ENCODE peak calls at places on chromosomes 13 and 19, in nine cellular contexts. One of them, this sample, is unnamed.

GRCh38 chr19:29890392-29890791 is 51.6 kb upstream of the URI1 start:
- DNase-seq in lung: no peak
- DNase-seq in MCF 10A: no peak
- DNase-seq in neural progenitor cell: no peak
- DNase-seq in GM23338: no peak
- DNase-seq in gastrocnemius medialis: no peak
- DNase-seq in lower lobe of right lung: no peak
- DNase-seq in B cell: no peak
- DNase-seq in heart left ventricle: no peak
- DNase-seq in this sample: no peak

GRCh38 chr19:53828531-53828930 is 4.4 kb upstream of the NLRP12 start:
- DNase-seq in lower lobe of right lung: no peak
- DNase-seq in MCF 10A: no peak
- DNase-seq in GM23338: no peak
- DNase-seq in gastrocnemius medialis: no peak
- DNase-seq in neural progenitor cell: no peak
- DNase-seq in lung: no peak
- DNase-seq in heart left ventricle: no peak
- DNase-seq in B cell: no peak
- DNase-seq in this sample: no peak

GRCh38 chr19:53808710-53809125 is 15.4 kb downstream of the NLRP12 start:
- DNase-seq in neural progenitor cell: peak; percentile 68
- DNase-seq in heart left ventricle: no peak
- DNase-seq in B cell: no peak
- DNase-seq in lung: no peak
- DNase-seq in lower lobe of right lung: no peak
- DNase-seq in MCF 10A: peak; percentile 41
- DNase-seq in GM23338: peak; percentile 87
- DNase-seq in gastrocnemius medialis: no peak
- DNase-seq in this sample: peak; percentile 66

GRCh38 chr19:55590621-55591020 is 8.7 kb downstream of the FIZ1 start:
- DNase-seq in neural progenitor cell: peak; percentile 44
- DNase-seq in heart left ventricle: no peak
- DNase-seq in lung: no peak
- DNase-seq in MCF 10A: peak; percentile 31
- DNase-seq in gastrocnemius medialis: no peak
- DNase-seq in B cell: no peak
- DNase-seq in lower lobe of right lung: no peak
- DNase-seq in GM23338: peak; percentile 84
- DNase-seq in this sample: peak; percentile 51

GRCh38 chr19:48190288-48191284 is 20.1 kb downstream of the ZSWIM9 start:
- DNase-seq in gastrocnemius medialis: no peak
- DNase-seq in GM23338: peak; percentile 98
- DNase-seq in heart left ventricle: no peak
- DNase-seq in B cell: peak; percentile 58
- DNase-seq in MCF 10A: peak; percentile 67
- DNase-seq in lung: peak; percentile 89
- DNase-seq in lower lobe of right lung: no peak
- DNase-seq in neural progenitor cell: peak; percentile 81
- DNase-seq in this sample: peak; percentile 98

GRCh38 chr13:92473736-92474465 is 752.7 kb upstream of the GPC6 start:
- DNase-seq in B cell: no peak
- DNase-seq in lower lobe of right lung: no peak
- DNase-seq in neural progenitor cell: no peak
- DNase-seq in MCF 10A: no peak
- DNase-seq in lung: no peak
- DNase-seq in gastrocnemius medialis: no peak
- DNase-seq in heart left ventricle: no peak
- DNase-seq in GM23338: no peak
- DNase-seq in this sample: no peak

GRCh38 chr19:10120538-10121198 is 969 bp upstream of the EIF3G start:
- DNase-seq in neural progenitor cell: no peak
- DNase-seq in lung: no peak
- DNase-seq in B cell: no peak
- DNase-seq in MCF 10A: peak; percentile 68
- DNase-seq in heart left ventricle: no peak
- DNase-seq in lower lobe of right lung: no peak
- DNase-seq in gastrocnemius medialis: no peak
- DNase-seq in GM23338: no peak
- DNase-seq in this sample: no peak

GRCh38 chr13:110610955-110611595 is 4.3 kb upstream of the NAXD start:
- DNase-seq in neural progenitor cell: no peak
- DNase-seq in MCF 10A: no peak
- DNase-seq in GM23338: no peak
- DNase-seq in lung: no peak
- DNase-seq in gastrocnemius medialis: no peak
- DNase-seq in heart left ventricle: no peak
- DNase-seq in B cell: no peak
- DNase-seq in lower lobe of right lung: no peak
- DNase-seq in this sample: no peak

GRCh38 chr19:29711584-29712132 is 3.4 kb downstream of the C19orf12 start:
- DNase-seq in gastrocnemius medialis: no peak
- DNase-seq in lung: no peak
- DNase-seq in heart left ventricle: no peak
- DNase-seq in neural progenitor cell: no peak
- DNase-seq in lower lobe of right lung: no peak
- DNase-seq in MCF 10A: no peak
- DNase-seq in GM23338: no peak
- DNase-seq in B cell: no peak
- DNase-seq in this sample: no peak

GRCh38 chr19:4232614-4233281 is 3.4 kb downstream of the EBI3 start:
- DNase-seq in B cell: no peak
- DNase-seq in lung: no peak
- DNase-seq in GM23338: no peak
- DNase-seq in heart left ventricle: no peak
- DNase-seq in gastrocnemius medialis: no peak
- DNase-seq in neural progenitor cell: no peak
- DNase-seq in lower lobe of right lung: no peak
- DNase-seq in MCF 10A: no peak
- DNase-seq in this sample: no peak

GRCh38 chr19:45153339-45154063 is 7.3 kb downstream of the NKPD1 start:
- DNase-seq in GM23338: peak; percentile 84
- DNase-seq in B cell: no peak
- DNase-seq in lung: no peak
- DNase-seq in heart left ventricle: peak; percentile 66
- DNase-seq in MCF 10A: no peak
- DNase-seq in neural progenitor cell: peak; percentile 85
- DNase-seq in lower lobe of right lung: no peak
- DNase-seq in gastrocnemius medialis: no peak
- DNase-seq in this sample: peak; percentile 72

GRCh38 chr19:49894879-49895565 is 1.7 kb downstream of the IL4I1 start:
- DNase-seq in neural progenitor cell: no peak
- DNase-seq in MCF 10A: no peak
- DNase-seq in GM23338: no peak
- DNase-seq in lung: no peak
- DNase-seq in heart left ventricle: no peak
- DNase-seq in B cell: no peak
- DNase-seq in lower lobe of right lung: no peak
- DNase-seq in gastrocnemius medialis: no peak
- DNase-seq in this sample: no peak

GRCh38 chr19:14416743-14417214 is 2.4 kb downstream of the DDX39A start:
- DNase-seq in heart left ventricle: no peak
- DNase-seq in B cell: no peak
- DNase-seq in neural progenitor cell: no peak
- DNase-seq in lower lobe of right lung: no peak
- DNase-seq in lung: no peak
- DNase-seq in MCF 10A: peak; percentile 63
- DNase-seq in GM23338: no peak
- DNase-seq in gastrocnemius medialis: no peak
- DNase-seq in this sample: no peak

GRCh38 chr19:45117167-45117594 is 24.2 kb downstream of the PPP1R37 start:
- DNase-seq in lower lobe of right lung: peak; percentile 63
- DNase-seq in B cell: no peak
- DNase-seq in heart left ventricle: no peak
- DNase-seq in GM23338: no peak
- DNase-seq in lung: no peak
- DNase-seq in MCF 10A: no peak
- DNase-seq in gastrocnemius medialis: no peak
- DNase-seq in neural progenitor cell: peak; percentile 63
- DNase-seq in this sample: no peak

GRCh38 chr13:79246575-79246949 is 159.5 kb downstream of the RBM26 start:
- DNase-seq in gastrocnemius medialis: no peak
- DNase-seq in neural progenitor cell: no peak
- DNase-seq in B cell: no peak
- DNase-seq in heart left ventricle: no peak
- DNase-seq in lower lobe of right lung: no peak
- DNase-seq in lung: no peak
- DNase-seq in GM23338: no peak
- DNase-seq in MCF 10A: peak; percentile 13
- DNase-seq in this sample: no peak

GRCh38 chr19:35925501-35925900 is 10.7 kb upstream of the LRFN3 start:
- DNase-seq in B cell: no peak
- DNase-seq in lower lobe of right lung: no peak
- DNase-seq in heart left ventricle: no peak
- DNase-seq in GM23338: no peak
- DNase-seq in lung: no peak
- DNase-seq in MCF 10A: no peak
- DNase-seq in neural progenitor cell: no peak
- DNase-seq in gastrocnemius medialis: no peak
- DNase-seq in this sample: no peak

GRCh38 chr19:47493378-47494210 is 9.6 kb upstream of the KPTN start:
- DNase-seq in GM23338: no peak
- DNase-seq in B cell: no peak
- DNase-seq in lung: no peak
- DNase-seq in lower lobe of right lung: no peak
- DNase-seq in neural progenitor cell: no peak
- DNase-seq in gastrocnemius medialis: no peak
- DNase-seq in MCF 10A: no peak
- DNase-seq in heart left ventricle: peak; percentile 79
- DNase-seq in this sample: no peak

GRCh38 chr13:50208826-50209335 is 193.6 kb downstream of the KCNRG start:
- DNase-seq in lower lobe of right lung: peak; percentile 75
- DNase-seq in lung: peak; percentile 56
- DNase-seq in neural progenitor cell: peak; percentile 42
- DNase-seq in gastrocnemius medialis: peak; percentile 29
- DNase-seq in heart left ventricle: peak; percentile 70
- DNase-seq in GM23338: peak; percentile 54
- DNase-seq in B cell: peak; percentile 46
- DNase-seq in MCF 10A: peak; percentile 57
- DNase-seq in this sample: peak; percentile 66

GRCh38 chr13:44404261-44405139 is 30.9 kb downstream of the SERP2 start:
- DNase-seq in lower lobe of right lung: no peak
- DNase-seq in B cell: no peak
- DNase-seq in MCF 10A: no peak
- DNase-seq in gastrocnemius medialis: no peak
- DNase-seq in neural progenitor cell: peak; percentile 40
- DNase-seq in heart left ventricle: no peak
- DNase-seq in lung: no peak
- DNase-seq in GM23338: peak; percentile 46
- DNase-seq in this sample: peak; percentile 50

GRCh38 chr13:35557475-35557874 is 81.0 kb upstream of the MAB21L1 start:
- DNase-seq in GM23338: no peak
- DNase-seq in lower lobe of right lung: no peak
- DNase-seq in lung: no peak
- DNase-seq in gastrocnemius medialis: no peak
- DNase-seq in B cell: no peak
- DNase-seq in MCF 10A: no peak
- DNase-seq in heart left ventricle: no peak
- DNase-seq in neural progenitor cell: no peak
- DNase-seq in this sample: no peak

GRCh38 chr13:99352351-99353271 is 45.4 kb upstream of the GPR183 start:
- DNase-seq in GM23338: no peak
- DNase-seq in gastrocnemius medialis: no peak
- DNase-seq in neural progenitor cell: no peak
- DNase-seq in heart left ventricle: no peak
- DNase-seq in MCF 10A: no peak
- DNase-seq in B cell: no peak
- DNase-seq in lung: no peak
- DNase-seq in lower lobe of right lung: no peak
- DNase-seq in this sample: no peak
- TF ChIP-seq CTCF in GM23338: no peak
- TF ChIP-seq CTCF in gastrocnemius medialis: no peak
- TF ChIP-seq CTCF in neural progenitor cell: no peak
- TF ChIP-seq CTCF in heart left ventricle: no peak
- TF ChIP-seq CTCF in MCF 10A: no peak
- TF ChIP-seq CTCF in B cell: no peak
- TF ChIP-seq CTCF in lung: no peak
- TF ChIP-seq CTCF in lower lobe of right lung: no peak
- TF ChIP-seq CTCF in this sample: no peak

GRCh38 chr13:23081901-23082300 is 98.9 kb upstream of the SGCG start:
- DNase-seq in gastrocnemius medialis: no peak
- DNase-seq in GM23338: no peak
- DNase-seq in lower lobe of right lung: no peak
- DNase-seq in heart left ventricle: no peak
- DNase-seq in neural progenitor cell: no peak
- DNase-seq in MCF 10A: no peak
- DNase-seq in B cell: no peak
- DNase-seq in lung: no peak
- DNase-seq in this sample: no peak

GRCh38 chr13:23086951-23087350 is 93.8 kb upstream of the SGCG start:
- DNase-seq in lung: no peak
- DNase-seq in MCF 10A: no peak
- DNase-seq in lower lobe of right lung: no peak
- DNase-seq in heart left ventricle: no peak
- DNase-seq in neural progenitor cell: no peak
- DNase-seq in GM23338: no peak
- DNase-seq in B cell: no peak
- DNase-seq in gastrocnemius medialis: no peak
- DNase-seq in this sample: no peak

GRCh38 chr13:23087884-23088283 is 92.9 kb upstream of the SGCG start:
- DNase-seq in lower lobe of right lung: no peak
- DNase-seq in MCF 10A: no peak
- DNase-seq in lung: no peak
- DNase-seq in neural progenitor cell: peak; percentile 24
- DNase-seq in B cell: no peak
- DNase-seq in GM23338: peak; percentile 70
- DNase-seq in heart left ventricle: no peak
- DNase-seq in gastrocnemius medialis: no peak
- DNase-seq in this sample: peak; percentile 53
- TF ChIP-seq CTCF in lower lobe of right lung: peak; percentile 43
- TF ChIP-seq CTCF in MCF 10A: peak; percentile 33
- TF ChIP-seq CTCF in lung: no peak
- TF ChIP-seq CTCF in neural progenitor cell: peak; percentile 58
- TF ChIP-seq CTCF in B cell: peak; percentile 29
- TF ChIP-seq CTCF in GM23338: peak; percentile 69
- TF ChIP-seq CTCF in heart left ventricle: no peak
- TF ChIP-seq CTCF in gastrocnemius medialis: no peak
- TF ChIP-seq CTCF in this sample: peak; percentile 73

DNA sequence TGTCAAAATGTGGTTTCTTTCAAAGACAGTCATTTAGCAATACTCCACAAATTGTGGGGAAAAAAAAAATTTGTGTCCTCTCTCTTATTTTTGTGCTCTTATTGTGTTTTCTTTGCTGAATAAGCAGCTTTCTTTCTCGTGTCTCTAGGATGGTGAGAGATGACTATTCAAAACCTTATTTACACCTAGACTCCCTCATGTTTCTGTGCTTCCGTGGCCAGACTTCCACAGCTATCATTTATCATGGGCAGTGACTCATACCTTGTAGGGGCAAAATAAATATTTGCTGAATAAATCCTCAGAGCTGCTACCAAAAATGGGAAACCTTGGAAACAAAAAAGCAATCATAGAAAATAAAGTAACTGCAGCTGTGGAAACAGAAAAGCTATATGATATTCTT is 204.9 kb upstream of the MIR17HG start:
- DNase-seq in MCF 10A: peak; percentile 4
- DNase-seq in neural progenitor cell: no peak
- DNase-seq in GM23338: no peak
- DNase-seq in B cell: no peak
- DNase-seq in lung: no peak
- DNase-seq in gastrocnemius medialis: no peak
- DNase-seq in heart left ventricle: no peak
- DNase-seq in lower lobe of right lung: no peak
- DNase-seq in this sample: no peak
- TF ChIP-seq CTCF in MCF 10A: no peak
- TF ChIP-seq CTCF in neural progenitor cell: no peak
- TF ChIP-seq CTCF in GM23338: no peak
- TF ChIP-seq CTCF in B cell: no peak
- TF ChIP-seq CTCF in lung: no peak
- TF ChIP-seq CTCF in gastrocnemius medialis: no peak
- TF ChIP-seq CTCF in heart left ventricle: no peak
- TF ChIP-seq CTCF in lower lobe of right lung: no peak
- TF ChIP-seq CTCF in this sample: no peak

GRCh38 chr19:11295665-11296245 is at the start of gene TSPAN16:
- DNase-seq in lung: no peak
- DNase-seq in GM23338: no peak
- DNase-seq in neural progenitor cell: peak; percentile 10
- DNase-seq in MCF 10A: peak; percentile 22
- DNase-seq in heart left ventricle: no peak
- DNase-seq in B cell: no peak
- DNase-seq in gastrocnemius medialis: no peak
- DNase-seq in lower lobe of right lung: no peak
- DNase-seq in this sample: no peak
- TF ChIP-seq CTCF in lung: no peak
- TF ChIP-seq CTCF in GM23338: peak; percentile 27
- TF ChIP-seq CTCF in neural progenitor cell: peak; percentile 8
- TF ChIP-seq CTCF in MCF 10A: no peak
- TF ChIP-seq CTCF in heart left ventricle: no peak
- TF ChIP-seq CTCF in B cell: no peak
- TF ChIP-seq CTCF in gastrocnemius medialis: no peak
- TF ChIP-seq CTCF in lower lobe of right lung: no peak
- TF ChIP-seq CTCF in this sample: peak; percentile 34

This sample was measured in H9.